ENCODE peak calls at places on chromosomes 3 and 15, in four cellular contexts. G, U, T and Y are unnamed samples.
A peak's percentile ranks its signal among the peaks of the same experiment; 100 is the strongest.

GRCh38 chr15:64635486-64635815 is 139.9 kb downstream of the RBPMS2 start:
- DNase-seq in G (no peak), U (no peak), T (no peak), Y (no peak)

GRCh38 chr3:11185564-11186317 is 31.4 kb downstream of the HRH1 start:
- DNase-seq in G (no peak), U (no peak), T (no peak), Y (no peak)

GRCh38 chr3:141959921-141960554 is 83.6 kb downstream of the ATP1B3 start:
- DNase-seq in G (no peak), U (no peak), T (no peak), Y (no peak)

GRCh38 chr3:126266291-126266840 is 86.0 kb upstream of the ALDH1L1 start:
- DNase-seq in G (no peak), U (no peak), T (no peak), Y (no peak)

GRCh38 chr3:30073622-30074021 is 532.8 kb upstream of the TGFBR2 start:
- DNase-seq in G (no peak), U (no peak), T (no peak), Y (no peak)

GRCh38 chr15:65818927-65819562 is 27.0 kb upstream of the DENND4A start:
- DNase-seq in G (no peak), U (peak; percentile 94), T (no peak), Y (peak; percentile 26)

GRCh38 chr3:74527566-74527965 is 86.9 kb downstream of the CNTN3 start:
- DNase-seq in G (no peak), U (no peak), T (no peak), Y (no peak)

GRCh38 chr3:172675371-172676193 is 35.3 kb downstream of the NCEH1 start:
- DNase-seq in G (no peak), U (peak; percentile 79), T (no peak), Y (no peak)

GRCh38 chr3:138470687-138471086 is 36.3 kb downstream of the ESYT3 start:
- DNase-seq in G (no peak), U (no peak), T (no peak), Y (no peak)

GRCh38 chr3:51568041-51568440 is 29.5 kb downstream of the RAD54L2 start:
- DNase-seq in G (no peak), U (peak; percentile 79), T (no peak), Y (no peak)

GRCh38 chr3:149507491-149508324 is 33.2 kb downstream of the TM4SF4 start:
- DNase-seq in G (no peak), U (peak; percentile 64), T (no peak), Y (no peak)

GRCh38 chr3:31408720-31409119 is 124.0 kb upstream of the STT3B start:
- DNase-seq in G (no peak), U (no peak), T (no peak), Y (no peak)

GRCh38 chr3:110940074-110940473 is 131.5 kb upstream of the NECTIN3 start:
- DNase-seq in G (no peak), U (no peak), T (no peak), Y (no peak)

GRCh38 chr3:129228891-129229585 is 20.4 kb upstream of the COPG1 start:
- DNase-seq in G (no peak), U (peak; percentile 74), T (no peak), Y (no peak)

GRCh38 chr3:194140520-194141414 is 4.8 kb downstream of the HES1 start:
- DNase-seq in G (no peak), U (peak; percentile 65), T (no peak), Y (no peak)

GRCh38 chr15:83850015-83850414 is 196.1 kb downstream of the ADAMTSL3 start:
- DNase-seq in G (no peak), U (no peak), T (no peak), Y (no peak)

GRCh38 chr15:36585774-36586173 is 6.3 kb downstream of the CDIN1 start:
- DNase-seq in G (no peak), U (no peak), T (no peak), Y (no peak)

GRCh38 chr15:70109522-70109921 is 11.8 kb upstream of the TLE3 start:
- DNase-seq in G (no peak), U (no peak), T (no peak), Y (no peak)

GRCh38 chr3:53749428-53749827 is 96.8 kb downstream of the CHDH start:
- DNase-seq in G (no peak), U (no peak), T (no peak), Y (peak; percentile 15)

GRCh38 chr3:160099855-160100254 is 111.2 kb downstream of the IL12A start:
- DNase-seq in G (no peak), U (no peak), T (no peak), Y (no peak)

GRCh38 chr3:38367709-38368108 is 21.1 kb downstream of the XYLB start:
- DNase-seq in G (no peak), U (no peak), T (no peak), Y (no peak)

GRCh38 chr15:36399276-36399675 is 180.2 kb upstream of the CDIN1 start:
- DNase-seq in G (no peak), U (no peak), T (no peak), Y (no peak)

GRCh38 chr3:129605593-129606521 is 619 bp downstream of the PLXND1 start:
- DNase-seq in G (peak; percentile 41), U (peak; percentile 28), T (no peak), Y (peak; percentile 15)

GRCh38 chr3:61829301-61830110 is 268.1 kb downstream of the PTPRG start:
- DNase-seq in G (no peak), U (no peak), T (no peak), Y (no peak)

GRCh38 chr15:61227269-61228024 is 1.7 kb downstream of the RORA start:
- DNase-seq in G (no peak), U (no peak), T (no peak), Y (no peak)

GRCh38 chr15:64842099-64842940 is 605 bp downstream of the PLEKHO2 start:
- DNase-seq in G (peak; percentile 27), U (peak; percentile 36), T (no peak), Y (no peak)

GRCh38 chr3:158918008-158918407 is 116.2 kb downstream of the MFSD1 start:
- DNase-seq in G (no peak), U (peak; percentile 60), T (no peak), Y (no peak)

GRCh38 chr15:89112341-89112971 is 24.2 kb downstream of the ABHD2 start:
- DNase-seq in G (no peak), U (no peak), T (no peak), Y (no peak)